ENCODE peak calls at places on chromosomes 1 and 21, in eight cellular contexts. M is WTC11, P is B cell, U is fibroblast of mammary gland, C is RWPE1, Z is ovary, X is GM12865, B is activated B cell treated with CpG ODN at 0.5 μM for 24 hours. L is an unnamed sample.

GRCh38 chr1:21673277-21673780 is 4.2 kb upstream of the RAP1GAP start:
- DNase-seq in X (no peak), M (no peak), U (peak), B (no peak), C (no peak), P (no peak), Z (peak), L (peak)

GRCh38 chr1:82704966-82705365 is 904.2 kb downstream of the ADGRL2 start:
- DNase-seq in P (no peak), X (no peak), C (no peak), Z (no peak), U (peak), M (no peak), B (no peak), L (no peak)

GRCh38 chr21:44425895-44426662 is 29.2 kb upstream of the LRRC3 start:
- DNase-seq in X (no peak), P (no peak), U (no peak), M (peak), C (no peak), Z (no peak), B (no peak), L (peak)

GRCh38 chr1:226634611-226635246 is 86.2 kb downstream of the STUM start:
- DNase-seq in U (no peak), Z (peak), M (no peak), C (no peak), P (no peak), B (peak), X (no peak), L (no peak)

GRCh38 chr1:115697619-115698018 is 55.8 kb downstream of the VANGL1 start:
- DNase-seq in Z (no peak), X (peak), C (no peak), U (no peak), M (no peak), B (no peak), P (no peak), L (no peak)

GRCh38 chr1:212139526-212140137 is 104.1 kb downstream of the DTL start:
- DNase-seq in M (no peak), P (no peak), B (no peak), C (no peak), X (no peak), U (no peak), Z (no peak), L (no peak)

GRCh38 chr1:178534137-178534868 is 21.4 kb downstream of the TEX35 start:
- DNase-seq in Z (no peak), P (no peak), M (no peak), U (no peak), B (no peak), X (no peak), C (no peak), L (no peak)

GRCh38 chr1:29682918-29683314 is 446.6 kb downstream of the PTPRU start:
- DNase-seq in U (no peak), C (no peak), M (no peak), P (no peak), Z (no peak), B (no peak), X (no peak), L (peak)

DNA sequence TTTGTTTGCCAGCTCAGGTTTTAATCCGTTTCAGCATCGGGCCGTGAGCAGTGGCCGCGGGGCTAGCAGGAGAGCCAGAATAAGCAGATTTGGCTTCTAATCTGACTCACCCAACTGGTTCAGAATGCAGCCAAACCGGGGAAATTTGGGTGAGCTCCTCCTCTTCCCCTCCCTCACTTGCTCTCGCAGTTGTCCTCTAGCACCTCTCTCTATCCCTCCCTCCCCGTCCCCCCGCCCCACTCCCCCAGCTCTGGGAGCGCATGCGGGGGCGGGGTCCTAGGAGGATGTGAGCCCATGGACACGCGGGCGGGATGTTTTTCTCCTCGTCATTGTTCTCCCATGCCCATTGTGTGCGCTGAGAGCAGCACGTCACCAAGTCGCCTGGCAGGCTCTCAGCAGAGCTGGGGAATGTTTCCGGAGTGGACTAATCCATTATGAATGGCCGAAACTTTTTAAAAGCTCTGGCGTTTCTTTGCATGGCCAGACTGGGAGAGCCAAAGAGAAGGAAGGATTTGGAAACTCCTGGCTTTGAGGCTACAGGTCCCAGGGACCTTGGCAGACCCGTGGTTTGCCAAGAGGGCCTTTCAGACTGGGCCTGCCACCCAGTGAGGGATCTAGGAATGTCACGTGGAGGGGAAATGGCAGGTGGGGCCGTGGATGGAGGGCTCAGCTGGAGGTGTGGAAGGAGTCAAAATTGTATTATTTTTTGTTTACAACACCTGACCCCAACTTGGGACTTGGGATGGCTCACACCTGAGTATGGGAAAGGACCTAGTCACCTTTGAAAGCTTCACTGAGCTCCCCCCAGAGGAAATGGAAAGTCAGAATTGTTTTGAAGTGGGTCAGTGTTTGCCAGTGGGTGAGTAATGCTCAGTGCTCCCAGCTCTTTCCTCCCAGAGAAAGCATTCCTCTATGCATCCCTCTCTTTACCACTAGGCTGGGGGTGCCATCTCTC is 39.2 kb downstream of the CDK18 start:
- DNase-seq in X (no peak), Z (peak), C (peak), U (peak), P (no peak), B (no peak), M (peak), L (peak)
- TF ChIP-seq CTCF in X (no peak), Z (no peak), C (no peak), U (no peak), P (no peak), B (no peak), M (no peak), L (no peak)

DNA sequence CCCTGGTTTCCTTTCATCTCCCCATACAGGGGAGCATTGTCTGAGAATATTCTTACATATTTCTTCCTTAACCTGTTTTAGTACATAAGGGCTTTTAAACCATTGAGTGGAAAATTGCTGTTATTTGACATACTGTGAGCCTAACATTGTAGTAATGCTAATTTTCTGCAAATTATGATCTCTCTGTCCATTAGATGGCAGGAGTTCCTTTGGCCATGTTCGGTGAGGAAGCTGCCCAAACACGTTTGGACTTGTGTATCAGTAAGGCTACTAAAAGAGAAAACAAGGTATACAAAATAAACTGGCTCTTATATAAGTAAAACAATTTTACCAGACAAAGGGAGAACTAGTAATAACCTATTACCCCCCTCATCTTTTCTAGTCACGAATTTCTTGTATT is 29.2 kb downstream of the CDC7 start:
- DNase-seq in Z (no peak), P (no peak), X (peak), C (peak), M (no peak), U (peak), B (no peak), L (no peak)
- TF ChIP-seq CTCF in Z (no peak), P (no peak), X (peak), C (peak), M (no peak), U (peak), B (no peak), L (peak)

GRCh38 chr1:167221804-167222610 is 1.3 kb downstream of the POU2F1 start:
- DNase-seq in C (peak), P (peak), M (peak), Z (peak), X (peak), U (peak), B (peak), L (no peak)

GRCh38 chr1:167229719-167230385 is 9.2 kb downstream of the POU2F1 start:
- DNase-seq in U (no peak), C (no peak), M (no peak), B (no peak), X (no peak), Z (no peak), P (no peak), L (no peak)

GRCh38 chr1:167227934-167228378 is 7.3 kb downstream of the POU2F1 start:
- DNase-seq in P (no peak), U (no peak), Z (no peak), X (no peak), M (no peak), B (no peak), C (no peak), L (no peak)

GRCh38 chr1:167223144-167224103 is 2.7 kb downstream of the POU2F1 start:
- DNase-seq in U (peak), C (no peak), Z (no peak), M (no peak), B (no peak), P (no peak), X (no peak), L (no peak)

GRCh38 chr1:167225920-167226319 is 5.2 kb downstream of the POU2F1 start:
- DNase-seq in X (no peak), M (no peak), U (no peak), Z (no peak), B (no peak), C (no peak), P (no peak), L (no peak)
- TF ChIP-seq CTCF in X (no peak), M (no peak), U (no peak), Z (no peak), B (no peak), C (no peak), P (no peak), L (no peak)

GRCh38 chr1:228109073-228109961 is at the start of gene MRPL55:
- DNase-seq in M (peak), B (peak), P (peak), Z (peak), C (peak), X (peak), U (peak), L (peak)

GRCh38 chr1:228107636-228108035 is 1.5 kb downstream of the MRPL55 start:
- DNase-seq in P (no peak), B (no peak), X (no peak), C (no peak), U (no peak), M (no peak), Z (peak), L (no peak)

GRCh38 chr1:228106800-228107054 is 2.4 kb downstream of the MRPL55 start:
- DNase-seq in B (no peak), U (no peak), X (no peak), P (no peak), M (no peak), C (no peak), Z (no peak), L (no peak)

GRCh38 chr1:228108742-228109072 is 392 bp downstream of the MRPL55 start:
- DNase-seq in C (no peak), U (no peak), P (no peak), X (no peak), M (no peak), B (no peak), Z (no peak), L (no peak)

GRCh38 chr1:228108055-228108690 is 926 bp downstream of the MRPL55 start:
- DNase-seq in M (no peak), C (no peak), U (no peak), P (peak), X (no peak), B (no peak), Z (no peak), L (no peak)
- TF ChIP-seq CTCF in M (no peak), C (no peak), U (no peak), P (no peak), X (no peak), B (no peak), Z (no peak), L (no peak)

DNA sequence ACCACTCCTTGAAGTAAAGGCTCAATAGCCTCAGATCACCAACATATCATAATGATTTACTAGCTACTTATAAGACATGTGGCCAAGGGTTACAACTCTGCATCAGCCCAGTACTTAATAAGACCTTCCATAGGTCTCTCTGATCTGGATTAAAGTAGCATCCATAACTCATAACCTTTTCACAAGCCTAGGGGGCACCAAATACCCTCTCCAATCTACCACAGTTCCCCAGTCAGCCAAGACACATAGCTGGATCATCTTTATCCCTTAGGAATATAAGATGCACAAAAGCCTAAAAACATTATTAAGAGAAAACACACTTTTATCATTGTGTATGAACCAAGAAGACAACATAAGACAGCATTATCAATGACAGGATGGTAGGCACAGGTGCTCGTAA is 22.1 kb downstream of the SSX2IP start:
- DNase-seq in P (no peak), M (no peak), B (no peak), X (peak), C (no peak), U (peak), Z (no peak), L (no peak)
- TF ChIP-seq CTCF in P (no peak), M (no peak), B (no peak), X (peak), C (no peak), U (peak), Z (no peak), L (no peak)

GRCh38 chr1:45883633-45884032 is 80.2 kb downstream of the MAST2 start:
- DNase-seq in B (no peak), M (no peak), X (no peak), C (no peak), Z (no peak), U (no peak), P (no peak), L (no peak)
- TF ChIP-seq CTCF in B (no peak), M (no peak), X (no peak), C (no peak), Z (no peak), U (no peak), P (no peak), L (no peak)

GRCh38 chr1:230770317-230770716 is 23.1 kb downstream of the CAPN9 start:
- DNase-seq in M (no peak), C (no peak), B (no peak), P (no peak), X (no peak), Z (no peak), U (no peak), L (no peak)

GRCh38 chr1:230773396-230774033 is 26.3 kb downstream of the CAPN9 start:
- DNase-seq in M (no peak), X (no peak), P (no peak), C (no peak), B (no peak), Z (no peak), U (no peak), L (no peak)

GRCh38 chr1:230768903-230769570 is 21.8 kb downstream of the CAPN9 start:
- DNase-seq in C (no peak), B (no peak), Z (no peak), P (no peak), M (no peak), U (peak), X (no peak), L (no peak)

GRCh38 chr1:230771773-230772354 is 24.7 kb downstream of the CAPN9 start:
- DNase-seq in U (no peak), Z (no peak), M (no peak), B (no peak), C (peak), P (no peak), X (no peak), L (no peak)

GRCh38 chr1:230772457-230773395 is 25.5 kb downstream of the CAPN9 start:
- DNase-seq in X (no peak), Z (peak), P (no peak), M (no peak), B (no peak), C (peak), U (peak), L (no peak)
- TF ChIP-seq CTCF in X (no peak), Z (peak), P (no peak), M (no peak), B (no peak), C (no peak), U (peak), L (peak)

GRCh38 chr1:81585371-81585770 is 215.4 kb upstream of the ADGRL2 start:
- DNase-seq in X (no peak), B (no peak), Z (no peak), C (no peak), M (no peak), U (no peak), P (no peak), L (no peak)
- TF ChIP-seq CTCF in X (no peak), B (no peak), Z (no peak), C (no peak), M (no peak), U (no peak), P (no peak), L (no peak)

GRCh38 chr1:43452789-43453441 is 816 bp downstream of the HYI start:
- DNase-seq in M (no peak), P (no peak), C (peak), Z (peak), X (no peak), B (no peak), U (peak), L (peak)

GRCh38 chr1:43451701-43452532 is 1.8 kb downstream of the HYI start:
- DNase-seq in Z (no peak), P (no peak), B (no peak), X (no peak), M (no peak), C (no peak), U (no peak), L (no peak)

GRCh38 chr1:43455205-43455889 is 1.6 kb upstream of the HYI start:
- DNase-seq in P (no peak), U (no peak), M (no peak), B (no peak), C (no peak), X (no peak), Z (no peak), L (no peak)

GRCh38 chr1:43453442-43454269 is at the start of gene HYI:
- DNase-seq in U (peak), B (peak), Z (peak), P (peak), M (peak), C (peak), X (peak), L (peak)

GRCh38 chr1:43454270-43455011 is 710 bp upstream of the HYI start:
- DNase-seq in P (peak), M (peak), U (peak), X (peak), C (peak), B (no peak), Z (peak), L (peak)
- TF ChIP-seq CTCF in P (no peak), M (no peak), U (no peak), X (peak), C (no peak), B (no peak), Z (no peak), L (no peak)

L was measured in osteocyte.